ENCODE peak calls at places on chromosomes 12 and 14, in seven cellular contexts. C, P, F, A, L, D and O are unnamed samples.

GRCh38 chr14:95689441-95689840 is 3.2 kb downstream of the TCL1B start:
- DNase-seq in C (no peak), P (no peak), F (no peak), A (no peak), L (no peak), D (no peak), O (no peak)

GRCh38 chr12:91139981-91140659 is 28.8 kb upstream of the LUM start:
- DNase-seq in C (no peak), P (no peak), F (no peak), A (no peak), L (no peak), D (no peak), O (no peak)

GRCh38 chr14:90624228-90624627 is 192.0 kb downstream of the TTC7B start:
- DNase-seq in C (peak), P (no peak), F (no peak), A (peak), L (no peak), D (peak), O (peak)

GRCh38 chr12:124379938-124380754 is 85.3 kb downstream of the RFLNA start:
- DNase-seq in C (no peak), P (peak), F (no peak), A (no peak), L (no peak), D (peak), O (peak)

GRCh38 chr12:11508699-11509098 is 113.3 kb upstream of the PRB2 start:
- DNase-seq in C (peak), P (no peak), F (no peak), A (no peak), L (no peak), D (no peak), O (no peak)

GRCh38 chr12:101935769-101936741 is 58.7 kb downstream of the DRAM1 start:
- DNase-seq in C (no peak), P (no peak), F (no peak), A (no peak), L (no peak), D (peak), O (peak)

GRCh38 chr12:19154696-19155095 is 25.2 kb downstream of the PLEKHA5 start:
- DNase-seq in C (no peak), P (no peak), F (no peak), A (no peak), L (no peak), D (no peak), O (no peak)

GRCh38 chr14:90060965-90061848 is 587 bp upstream of the KCNK13 start:
- DNase-seq in C (no peak), P (no peak), F (no peak), A (no peak), L (no peak), D (no peak), O (no peak)

GRCh38 chr12:122918827-122919226 is 22.9 kb upstream of the VPS37B start:
- DNase-seq in C (no peak), P (no peak), F (no peak), A (no peak), L (no peak), D (no peak), O (no peak)

GRCh38 chr14:29039171-29039570 is 272.6 kb downstream of the FOXG1 start:
- DNase-seq in C (no peak), P (no peak), F (no peak), A (no peak), L (no peak), D (no peak), O (no peak)

GRCh38 chr14:74475678-74476077 is 17.4 kb downstream of the NPC2 start:
- DNase-seq in C (peak), P (no peak), F (no peak), A (no peak), L (no peak), D (no peak), O (peak)